ENCODE peak calls at places on chromosomes 3 and 15, in ten cellular contexts. U is amygdala; Q is lower lobe of right lung; Z is stimulated activated naive CD4-positive, alpha-beta T cell treated with Interleukin-2 at 50 U/mL for 16 hours; O is choroid plexus epithelial cell; E is COLO829; L is GF-D8; W is HEK293T; A is cortex of kidney; D is cardiac muscle cell. M is an unnamed sample.

GRCh38 chr15:58545307-58546065 is 113.7 kb downstream of the LIPC start:
- DNase-seq in D (no peak), E (no peak), L (peak), O (peak), Z (peak), A (no peak), U (no peak), W (no peak), Q (no peak), M (no peak)

GRCh38 chr3:36546196-36546595 is 165.9 kb downstream of the STAC start:
- DNase-seq in A (no peak), Z (no peak), L (no peak), W (no peak), U (no peak), E (no peak), Q (no peak), D (no peak), O (peak), M (no peak)

GRCh38 chr3:30440880-30441279 is 165.5 kb upstream of the TGFBR2 start:
- DNase-seq in W (no peak), L (no peak), A (no peak), Q (no peak), U (no peak), D (peak), O (peak), Z (no peak), E (no peak), M (no peak)

GRCh38 chr15:63870403-63871209 is 36.9 kb upstream of the HERC1 start:
- DNase-seq in Q (no peak), A (no peak), W (peak), E (peak), Z (no peak), O (peak), U (no peak), D (peak), L (no peak), M (no peak)

GRCh38 chr3:73490453-73491311 is 134.1 kb downstream of the PDZRN3 start:
- DNase-seq in L (no peak), O (peak), U (no peak), W (peak), A (no peak), Z (no peak), Q (peak), D (peak), E (no peak), M (peak)

GRCh38 chr15:40930430-40931299 is 1.5 kb downstream of the DLL4 start:
- DNase-seq in Q (peak), A (no peak), D (peak), E (no peak), O (peak), Z (peak), U (no peak), L (no peak), W (peak), M (no peak)

GRCh38 chr15:70703066-70703465 is 60.3 kb downstream of the UACA start:
- DNase-seq in U (no peak), W (no peak), D (no peak), Z (no peak), E (no peak), A (no peak), O (no peak), L (no peak), Q (no peak), M (no peak)

GRCh38 chr15:29278436-29279099 is 8.9 kb upstream of the NSMCE3 start:
- DNase-seq in D (peak), E (no peak), W (no peak), U (no peak), Q (no peak), O (peak), L (no peak), Z (no peak), A (no peak), M (no peak)

GRCh38 chr3:150076443-150076842 is 105.7 kb upstream of the PFN2 start:
- DNase-seq in W (no peak), Q (no peak), L (no peak), U (no peak), Z (no peak), D (no peak), A (no peak), O (no peak), E (no peak), M (no peak)

GRCh38 chr15:58314593-58315216 is 117.1 kb upstream of the LIPC start:
- DNase-seq in Z (no peak), D (no peak), O (no peak), A (no peak), W (no peak), U (no peak), L (no peak), Q (no peak), E (no peak), M (no peak)

GRCh38 chr15:92880796-92881569 is 19.1 kb upstream of the CHD2 start:
- DNase-seq in Z (no peak), U (no peak), O (peak), W (no peak), Q (no peak), D (no peak), E (no peak), A (no peak), L (no peak), M (no peak)

GRCh38 chr15:41971893-41972340 is 440 bp downstream of the EHD4 start:
- DNase-seq in O (no peak), L (no peak), D (peak), Q (no peak), A (no peak), W (peak), E (no peak), Z (no peak), U (no peak), M (peak)

GRCh38 chr3:70738310-70738681 is 425.9 kb upstream of the MDFIC2 start:
- DNase-seq in A (no peak), L (no peak), W (no peak), O (no peak), Q (no peak), E (no peak), U (no peak), D (no peak), Z (no peak), M (no peak)

GRCh38 chr3:71649757-71650156 is 66.2 kb upstream of the FOXP1 start:
- DNase-seq in U (no peak), O (no peak), A (no peak), D (no peak), W (no peak), E (no peak), Z (no peak), L (no peak), Q (no peak), M (no peak)